ENCODE peak calls at places on chromosome 1, in seven cellular contexts. H is stimulated activated CD4-positive, alpha-beta T cell treated with anti-CD3 and anti-CD28 coated beads, TNF-alpha, amount 100 ng/mL, for 1 hour; M is AG04450; Q is heart left ventricle; K is cardiac fibroblast; P is GM23248; S is activated T-cell treated with anti-CD3 and anti-CD28 coated beads for 1 hour. W is an unnamed sample.
A peak's percentile ranks its signal among the peaks of the same experiment; 100 is the strongest.

GRCh38 chr1:204513117-204513716 is 3.0 kb upstream of the MDM4 start:
- DNase-seq in H (no peak), M (no peak), Q (no peak), K (no peak), P (no peak), S (no peak), W (peak; percentile 92)

GRCh38 chr1:112808861-112809684 is 93.9 kb upstream of the PPM1J start:
- DNase-seq in H (no peak), M (peak; percentile 18), Q (peak; percentile 66), K (peak; percentile 76), P (peak; percentile 88), S (peak; percentile 47), W (peak; percentile 78)

GRCh38 chr1:28136636-28137613 is 39.6 kb downstream of the PTAFR start:
- DNase-seq in H (no peak), M (no peak), Q (no peak), K (peak; percentile 51), P (peak; percentile 60), S (no peak), W (no peak)

GRCh38 chr1:156750932-156751723 is at the start of gene HDGF:
- DNase-seq in H (no peak), M (no peak), Q (peak; percentile 64), K (peak; percentile 37), P (peak; percentile 73), S (peak; percentile 27), W (no peak)

GRCh38 chr1:151156515-151156819 is at the start of gene TNFAIP8L2:
- DNase-seq in H (peak; percentile 35), M (no peak), Q (peak; percentile 52), K (no peak), P (no peak), S (peak; percentile 69), W (peak; percentile 84)

GRCh38 chr1:58929667-58930325 is 145.9 kb upstream of the JUN start:
- DNase-seq in H (peak; percentile 47), M (no peak), Q (no peak), K (peak; percentile 17), P (no peak), S (peak; percentile 33), W (no peak)

GRCh38 chr1:72186733-72187307 is 95.5 kb downstream of the NEGR1 start:
- DNase-seq in H (no peak), M (no peak), Q (no peak), K (peak; percentile 63), P (peak; percentile 53), S (no peak), W (peak; percentile 48)

GRCh38 chr1:154474802-154475201 is 27.2 kb upstream of the TDRD10 start:
- DNase-seq in H (no peak), M (no peak), Q (peak; percentile 44), K (peak; percentile 74), P (peak; percentile 76), S (no peak), W (peak; percentile 56)

GRCh38 chr1:17629460-17629859 is 90.0 kb downstream of the ARHGEF10L start:
- DNase-seq in H (no peak), M (no peak), Q (no peak), K (no peak), P (no peak), S (no peak), W (no peak)

GRCh38 chr1:45327644-45328515 is 1.2 kb downstream of the HPDL start:
- DNase-seq in H (no peak), M (no peak), Q (no peak), K (no peak), P (no peak), S (no peak), W (no peak)

GRCh38 chr1:23528245-23528978 is 2.6 kb downstream of the E2F2 start:
- DNase-seq in H (peak; percentile 52), M (no peak), Q (peak; percentile 71), K (peak; percentile 82), P (peak; percentile 89), S (peak; percentile 69), W (peak; percentile 90)

GRCh38 chr1:58815680-58816071 is 31.8 kb upstream of the JUN start:
- DNase-seq in H (no peak), M (no peak), Q (no peak), K (no peak), P (peak; percentile 48), S (no peak), W (no peak)

GRCh38 chr1:9075023-9075422 is 5.6 kb upstream of the SLC2A5 start:
- DNase-seq in H (no peak), M (no peak), Q (no peak), K (no peak), P (no peak), S (no peak), W (peak; percentile 68)

GRCh38 chr1:116374340-116375164 is 1.5 kb downstream of the ATP1A1 start:
- DNase-seq in H (no peak), M (no peak), Q (no peak), K (peak; percentile 13), P (peak; percentile 45), S (no peak), W (no peak)

GRCh38 chr1:197526736-197527371 is 248.4 kb downstream of the DENND1B start:
- DNase-seq in H (no peak), M (peak; percentile 1), Q (no peak), K (peak; percentile 60), P (peak; percentile 66), S (no peak), W (peak; percentile 26)

GRCh38 chr1:183945432-183946308 is 91.9 kb downstream of the COLGALT2 start:
- DNase-seq in H (no peak), M (no peak), Q (no peak), K (no peak), P (no peak), S (no peak), W (peak; percentile 37)

GRCh38 chr1:44733365-44733764 is 2.4 kb upstream of the RNU5D-1 start:
- DNase-seq in H (no peak), M (no peak), Q (no peak), K (peak; percentile 85), P (peak; percentile 77), S (no peak), W (no peak)

GRCh38 chr1:155540000-155540874 is 22.4 kb downstream of the ASH1L start:
- DNase-seq in H (no peak), M (no peak), Q (no peak), K (no peak), P (no peak), S (no peak), W (no peak)

GRCh38 chr1:180277476-180278192 is 47.6 kb downstream of the LHX4 start:
- DNase-seq in H (no peak), M (no peak), Q (no peak), K (no peak), P (no peak), S (no peak), W (no peak)

GRCh38 chr1:3948344-3948743 is 48.3 kb upstream of the C1orf174 start:
- DNase-seq in H (no peak), M (no peak), Q (no peak), K (no peak), P (no peak), S (no peak), W (no peak)

GRCh38 chr1:25694167-25694566 is 77.6 kb downstream of the MAN1C1 start:
- DNase-seq in H (no peak), M (no peak), Q (no peak), K (no peak), P (peak; percentile 74), S (no peak), W (no peak)

GRCh38 chr1:42941640-42942330 is 16.9 kb downstream of the SLC2A1 start:
- DNase-seq in H (no peak), M (no peak), Q (peak; percentile 77), K (peak; percentile 92), P (peak; percentile 99), S (no peak), W (no peak)

GRCh38 chr1:185656663-185657062 is 77.5 kb upstream of the HMCN1 start:
- DNase-seq in H (no peak), M (no peak), Q (no peak), K (no peak), P (no peak), S (no peak), W (no peak)

W was measured in KBM-7.